ENCODE peak calls at places on chromosomes 13 and 19, in four cellular contexts. One of them, this sample, is unnamed.
A peak's percentile ranks its signal among the peaks of the same experiment; 100 is the strongest.

GRCh38 chr13:30915691-30916541 is 9.8 kb downstream of the MEDAG start:
- DNase-seq in tibial nerve: no peak
- DNase-seq in transverse colon: no peak
- DNase-seq in esophagus muscularis mucosa: peak; percentile 79
- DNase-seq in this sample: no peak

GRCh38 chr13:108495686-108496363 is 133.6 kb upstream of the MYO16 start:
- DNase-seq in tibial nerve: no peak
- DNase-seq in transverse colon: no peak
- DNase-seq in esophagus muscularis mucosa: no peak
- DNase-seq in this sample: no peak

GRCh38 chr13:26498524-26499208 is 58.8 kb upstream of the WASF3 start:
- DNase-seq in tibial nerve: no peak
- DNase-seq in transverse colon: no peak
- DNase-seq in esophagus muscularis mucosa: no peak
- DNase-seq in this sample: no peak

GRCh38 chr19:13670846-13671245 is 93.5 kb upstream of the MRI1 start:
- DNase-seq in tibial nerve: no peak
- DNase-seq in transverse colon: no peak
- DNase-seq in esophagus muscularis mucosa: no peak
- DNase-seq in this sample: no peak

GRCh38 chr13:64556391-64556790 is 2673.7 kb downstream of the PCDH9 start:
- DNase-seq in tibial nerve: no peak
- DNase-seq in transverse colon: no peak
- DNase-seq in esophagus muscularis mucosa: no peak
- DNase-seq in this sample: no peak

GRCh38 chr13:102814025-102814607 is 15.2 kb downstream of the BIVM start:
- DNase-seq in tibial nerve: no peak
- DNase-seq in transverse colon: no peak
- DNase-seq in esophagus muscularis mucosa: no peak
- DNase-seq in this sample: no peak

GRCh38 chr13:106799731-106800335 is 231.9 kb upstream of the ARGLU1 start:
- DNase-seq in tibial nerve: no peak
- DNase-seq in transverse colon: no peak
- DNase-seq in esophagus muscularis mucosa: no peak
- DNase-seq in this sample: no peak

GRCh38 chr13:27481766-27482165 is 31.4 kb upstream of the MTIF3 start:
- DNase-seq in tibial nerve: no peak
- DNase-seq in transverse colon: peak; percentile 51
- DNase-seq in esophagus muscularis mucosa: no peak
- DNase-seq in this sample: peak; percentile 54

GRCh38 chr13:100131863-100132574 is 43.1 kb downstream of the PCCA start:
- DNase-seq in tibial nerve: no peak
- DNase-seq in transverse colon: no peak
- DNase-seq in esophagus muscularis mucosa: no peak
- DNase-seq in this sample: no peak

GRCh38 chr13:109256866-109257760 is 529.3 kb downstream of the IRS2 start:
- DNase-seq in tibial nerve: no peak
- DNase-seq in transverse colon: no peak
- DNase-seq in esophagus muscularis mucosa: no peak
- DNase-seq in this sample: no peak

GRCh38 chr19:37304190-37304883 is 66.6 kb upstream of the ZNF527 start:
- DNase-seq in tibial nerve: no peak
- DNase-seq in transverse colon: peak; percentile 35
- DNase-seq in esophagus muscularis mucosa: no peak
- DNase-seq in this sample: no peak

GRCh38 chr19:38918526-38918925 is 6.5 kb upstream of the CCER2 start:
- DNase-seq in tibial nerve: no peak
- DNase-seq in transverse colon: no peak
- DNase-seq in esophagus muscularis mucosa: no peak
- DNase-seq in this sample: no peak

GRCh38 chr19:42114412-42114811 is 17.8 kb downstream of the POU2F2 start:
- DNase-seq in tibial nerve: no peak
- DNase-seq in transverse colon: peak; percentile 76
- DNase-seq in esophagus muscularis mucosa: no peak
- DNase-seq in this sample: no peak

GRCh38 chr19:57293719-57294118 is 13.4 kb downstream of the ZNF460 start:
- DNase-seq in tibial nerve: no peak
- DNase-seq in transverse colon: no peak
- DNase-seq in esophagus muscularis mucosa: no peak
- DNase-seq in this sample: no peak

GRCh38 chr19:1312732-1313694 is 27.3 kb downstream of the EFNA2 start:
- DNase-seq in tibial nerve: no peak
- DNase-seq in transverse colon: peak; percentile 41
- DNase-seq in esophagus muscularis mucosa: no peak
- DNase-seq in this sample: no peak

GRCh38 chr13:110347088-110347487 is 40.0 kb downstream of the COL4A2 start:
- DNase-seq in tibial nerve: no peak
- DNase-seq in transverse colon: no peak
- DNase-seq in esophagus muscularis mucosa: no peak
- DNase-seq in this sample: no peak

GRCh38 chr19:44748426-44749254 is at the start of gene BCL3:
- DNase-seq in tibial nerve: no peak
- DNase-seq in transverse colon: peak; percentile 90
- DNase-seq in esophagus muscularis mucosa: no peak
- DNase-seq in this sample: peak; percentile 80

GRCh38 chr13:51832471-51833152 is 12.4 kb downstream of the TMEM272 start:
- DNase-seq in tibial nerve: peak; percentile 39
- DNase-seq in transverse colon: peak; percentile 26
- DNase-seq in esophagus muscularis mucosa: no peak
- DNase-seq in this sample: no peak

GRCh38 chr19:1929051-1929742 is 11.8 kb upstream of the CSNK1G2 start:
- DNase-seq in tibial nerve: peak; percentile 73
- DNase-seq in transverse colon: peak; percentile 88
- DNase-seq in esophagus muscularis mucosa: no peak
- DNase-seq in this sample: peak; percentile 88

GRCh38 chr13:85538957-85539356 is 260.3 kb downstream of the SLITRK6 start:
- DNase-seq in tibial nerve: no peak
- DNase-seq in transverse colon: no peak
- DNase-seq in esophagus muscularis mucosa: no peak
- DNase-seq in this sample: no peak

GRCh38 chr13:44274838-44275237 is 98.8 kb upstream of the SERP2 start:
- DNase-seq in tibial nerve: no peak
- DNase-seq in transverse colon: no peak
- DNase-seq in esophagus muscularis mucosa: no peak
- DNase-seq in this sample: no peak

GRCh38 chr19:7386308-7386707 is 37.6 kb downstream of the ARHGEF18 start:
- DNase-seq in tibial nerve: no peak
- DNase-seq in transverse colon: no peak
- DNase-seq in esophagus muscularis mucosa: no peak
- DNase-seq in this sample: no peak

GRCh38 chr19:16449330-16449961 is 22.3 kb downstream of the EPS15L1 start:
- DNase-seq in tibial nerve: no peak
- DNase-seq in transverse colon: no peak
- DNase-seq in esophagus muscularis mucosa: no peak
- DNase-seq in this sample: no peak

GRCh38 chr13:101339202-101339601 is 77.1 kb downstream of the NALCN start:
- DNase-seq in tibial nerve: no peak
- DNase-seq in transverse colon: no peak
- DNase-seq in esophagus muscularis mucosa: no peak
- DNase-seq in this sample: no peak

GRCh38 chr19:18478545-18479311 is 40.8 kb upstream of the ISYNA1 start:
- DNase-seq in tibial nerve: peak; percentile 80
- DNase-seq in transverse colon: peak; percentile 76
- DNase-seq in esophagus muscularis mucosa: peak; percentile 96
- DNase-seq in this sample: peak; percentile 70

GRCh38 chr19:49613374-49613773 is 22.4 kb downstream of the PRR12 start:
- DNase-seq in tibial nerve: no peak
- DNase-seq in transverse colon: no peak
- DNase-seq in esophagus muscularis mucosa: no peak
- DNase-seq in this sample: no peak

GRCh38 chr13:108306768-108307332 is 37.3 kb downstream of the TNFSF13B start:
- DNase-seq in tibial nerve: no peak
- DNase-seq in transverse colon: no peak
- DNase-seq in esophagus muscularis mucosa: no peak
- DNase-seq in this sample: no peak

GRCh38 chr13:91245283-91245682 is 102.2 kb upstream of the MIR17HG start:
- DNase-seq in tibial nerve: no peak
- DNase-seq in transverse colon: no peak
- DNase-seq in esophagus muscularis mucosa: no peak
- DNase-seq in this sample: no peak

GRCh38 chr13:80227645-80228044 is 113.3 kb downstream of the SPRY2 start:
- DNase-seq in tibial nerve: no peak
- DNase-seq in transverse colon: no peak
- DNase-seq in esophagus muscularis mucosa: no peak
- DNase-seq in this sample: no peak

GRCh38 chr13:105643966-105644365 is 891.5 kb downstream of the EFNB2 start:
- DNase-seq in tibial nerve: no peak
- DNase-seq in transverse colon: no peak
- DNase-seq in esophagus muscularis mucosa: no peak
- DNase-seq in this sample: no peak

GRCh38 chr13:105638446-105638845 is 897.0 kb downstream of the EFNB2 start:
- DNase-seq in tibial nerve: no peak
- DNase-seq in transverse colon: no peak
- DNase-seq in esophagus muscularis mucosa: no peak
- DNase-seq in this sample: no peak

DNA sequence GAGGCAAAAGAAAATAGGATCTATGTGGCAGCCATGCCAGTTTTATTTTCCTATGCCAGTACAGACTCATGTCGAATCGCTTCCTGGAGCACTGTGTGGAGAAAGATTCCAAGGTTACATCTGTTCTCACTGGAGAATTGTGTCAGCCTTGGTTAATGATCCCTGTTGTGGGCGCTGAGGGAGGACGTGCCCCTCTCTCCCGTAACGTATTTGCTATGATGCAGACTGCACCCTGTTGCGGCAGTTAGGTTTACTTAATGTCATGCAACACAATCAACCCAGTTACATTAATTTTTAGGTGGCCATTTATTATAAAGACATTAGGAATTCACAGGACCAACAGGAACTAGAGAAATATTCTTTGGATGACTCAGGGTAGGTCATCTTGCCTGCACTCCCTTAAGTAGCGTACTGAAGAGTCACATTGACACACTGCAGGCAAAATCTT is 892.9 kb downstream of the EFNB2 start:
- DNase-seq in tibial nerve: no peak
- DNase-seq in transverse colon: no peak
- DNase-seq in esophagus muscularis mucosa: no peak
- DNase-seq in this sample: no peak
- H3K27ac ChIP-seq in tibial nerve: no peak overlapping the region
- H3K27ac ChIP-seq in transverse colon: no peak overlapping the region
- H3K27ac ChIP-seq in esophagus muscularis mucosa: no peak overlapping the region
- H3K27ac ChIP-seq in this sample: no peak overlapping the region

DNA sequence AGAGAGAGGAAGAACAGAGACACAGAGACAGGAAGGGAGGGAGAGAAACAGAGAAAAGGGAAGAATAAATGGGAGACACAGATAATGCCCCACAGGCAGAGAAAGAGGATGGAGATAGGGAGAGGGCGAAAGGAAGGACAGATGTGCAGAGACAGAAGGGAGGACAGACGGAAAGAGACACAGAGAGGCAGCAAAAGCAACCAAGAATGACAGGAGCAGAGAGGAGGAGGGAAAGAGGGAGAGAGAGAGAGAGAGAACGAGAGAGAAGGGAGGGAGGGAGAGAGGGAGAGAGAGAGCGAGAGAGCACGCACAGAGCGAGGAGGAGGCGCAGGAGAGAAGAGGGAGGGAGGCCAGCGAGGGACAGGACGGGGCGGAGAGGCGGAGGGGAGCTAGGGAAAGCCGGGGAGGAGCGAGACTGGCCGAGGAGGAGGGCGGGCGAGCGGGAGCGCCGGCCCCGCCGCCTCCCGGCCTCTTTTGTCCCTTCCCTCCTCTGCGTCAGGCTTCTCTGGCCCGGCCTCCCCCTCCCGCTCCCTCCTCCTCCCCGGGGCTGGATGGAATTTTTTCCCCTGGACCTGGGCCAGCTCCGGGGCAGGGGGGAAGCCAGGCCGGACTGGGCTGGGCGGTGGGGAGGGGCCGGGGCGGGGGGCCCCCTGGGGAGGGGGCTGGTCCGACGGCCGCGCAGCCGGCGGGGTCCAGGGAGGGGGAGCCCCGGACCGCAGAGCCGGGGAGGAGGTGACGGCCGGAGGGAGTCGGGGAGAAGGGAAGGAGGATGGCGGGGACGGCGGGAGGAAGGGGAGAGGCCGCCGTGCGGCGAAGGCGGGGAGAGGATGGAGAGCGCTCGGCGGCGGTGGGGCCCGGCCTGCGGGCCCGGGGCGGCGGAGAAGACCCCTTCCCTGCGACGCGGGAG is 4.2 kb upstream of the SPACA6 start:
- DNase-seq in tibial nerve: peak; percentile 90
- DNase-seq in transverse colon: peak; percentile 82
- DNase-seq in esophagus muscularis mucosa: peak; percentile 97
- DNase-seq in this sample: peak; percentile 88
- TF ChIP-seq EP300 in tibial nerve: peak; percentile 72
- TF ChIP-seq EP300 in transverse colon: no peak
- TF ChIP-seq EP300 in esophagus muscularis mucosa: no peak
- TF ChIP-seq EP300 in this sample: no peak

DNA sequence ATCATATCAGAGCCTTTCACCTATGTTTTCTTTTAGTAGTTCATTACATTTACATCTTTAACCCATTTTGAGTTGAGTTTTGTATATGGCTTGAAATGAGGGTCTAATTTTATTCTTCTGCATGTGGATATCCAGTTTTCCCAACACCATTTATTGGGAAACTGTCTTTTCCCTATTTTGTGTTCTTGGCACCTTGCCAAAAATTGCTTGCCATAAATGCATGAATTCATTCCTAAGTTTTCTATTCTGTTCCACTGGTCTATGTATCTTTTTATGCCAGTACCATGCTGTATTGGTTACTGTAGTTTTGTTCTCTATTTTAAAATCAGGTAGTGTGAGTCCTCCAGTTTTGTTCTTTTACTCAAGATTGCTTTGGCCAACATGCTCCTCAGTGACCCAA is 144.0 kb upstream of the OBI1 start:
- DNase-seq in tibial nerve: no peak
- DNase-seq in transverse colon: no peak
- DNase-seq in esophagus muscularis mucosa: no peak
- DNase-seq in this sample: no peak
- H3K27ac ChIP-seq in tibial nerve: no peak overlapping the region
- H3K27ac ChIP-seq in transverse colon: no peak overlapping the region
- H3K27ac ChIP-seq in esophagus muscularis mucosa: no peak overlapping the region
- H3K27ac ChIP-seq in this sample: no peak overlapping the region

DNA sequence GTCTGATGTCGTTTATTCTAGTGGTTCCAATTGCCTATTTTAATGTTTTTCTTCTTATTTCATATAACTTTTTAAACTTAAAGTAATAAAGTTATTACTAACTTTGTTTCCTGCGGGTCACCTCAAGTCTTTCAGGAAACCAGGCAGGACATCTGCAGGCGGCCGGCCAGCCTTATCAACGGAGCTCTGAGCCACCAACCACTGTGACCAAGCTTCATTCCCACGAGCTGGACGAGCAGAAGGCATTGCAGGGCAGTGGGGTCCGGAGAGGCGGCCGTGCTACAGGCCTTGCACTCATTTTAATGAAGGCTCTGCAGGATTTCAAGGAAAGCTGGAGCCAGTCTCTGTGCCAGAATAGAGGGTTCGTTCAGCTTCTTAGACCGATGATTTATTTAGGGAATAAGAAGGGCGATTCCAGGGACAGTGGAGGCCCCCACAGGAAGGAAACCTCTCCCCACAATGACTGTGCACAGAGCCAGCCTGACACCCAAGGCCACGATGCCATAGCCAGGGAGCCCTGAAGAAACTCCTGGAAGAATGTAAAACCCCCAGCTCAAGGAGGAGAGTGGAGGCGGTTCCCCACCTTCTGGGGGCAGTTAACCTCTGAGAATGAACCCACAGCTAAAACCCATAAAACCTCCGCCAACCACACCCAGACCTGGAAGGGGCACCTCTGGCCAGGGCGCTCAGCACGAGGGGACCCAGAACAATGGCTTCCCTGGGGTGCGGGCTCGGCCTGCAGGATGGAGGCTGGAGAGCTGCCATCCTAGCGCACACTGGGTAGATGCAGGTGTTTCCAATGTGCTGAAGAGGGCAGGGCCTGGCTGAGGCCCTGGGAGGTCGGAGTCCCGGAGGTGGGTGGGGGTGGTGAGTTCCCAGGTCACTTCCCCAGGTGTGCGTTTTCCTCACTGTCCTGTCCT is 75.0 kb downstream of the RASA3 start:
- DNase-seq in tibial nerve: no peak
- DNase-seq in transverse colon: no peak
- DNase-seq in esophagus muscularis mucosa: no peak
- DNase-seq in this sample: no peak
- TF ChIP-seq EP300 in tibial nerve: no peak
- TF ChIP-seq EP300 in transverse colon: no peak
- TF ChIP-seq EP300 in esophagus muscularis mucosa: no peak
- TF ChIP-seq EP300 in this sample: no peak